ENCODE peak calls at places on chromosomes 2 and 18, in eight cellular contexts. X, O, Y, M, J, K, T and N are unnamed samples. For H3K4me1, the result is how much of the 10 kb centered on the place peaks cover.

GRCh38 chr18:61702007-61702406 is 190.8 kb downstream of the RNF152 start:
- DNase-seq in X (no peak), O (no peak), Y (no peak), M (no peak), J (no peak), K (no peak), T (no peak), N (no peak)

GRCh38 chr18:70337139-70337972 is 48.5 kb downstream of the SOCS6 start:
- DNase-seq in X (peak), O (peak), Y (no peak), M (no peak), J (peak), K (peak), T (peak), N (peak)

GRCh38 chr2:173584000-173584399 is 229.3 kb downstream of the CDCA7 start:
- DNase-seq in X (no peak), O (no peak), Y (no peak), M (no peak), J (no peak), K (no peak), T (no peak), N (no peak)

GRCh38 chr2:102285368-102285767 is 26.0 kb upstream of the IL1RL1 start:
- DNase-seq in X (no peak), O (no peak), Y (no peak), M (no peak), J (no peak), K (no peak), T (no peak), N (no peak)

GRCh38 chr2:34474646-34475045 is 875.5 kb upstream of the FAM98A start:
- DNase-seq in X (no peak), O (no peak), Y (no peak), M (no peak), J (no peak), K (no peak), T (no peak), N (no peak)

GRCh38 chr2:132550285-132550684 is 119.7 kb downstream of the LYPD1 start:
- DNase-seq in X (no peak), O (no peak), Y (no peak), M (no peak), J (no peak), K (no peak), T (no peak), N (no peak)

GRCh38 chr18:31679133-31679731 is 5.1 kb downstream of the B4GALT6 start:
- DNase-seq in X (peak), O (no peak), Y (no peak), M (no peak), J (no peak), K (no peak), T (peak), N (no peak)

GRCh38 chr2:26559556-26559955 is 81.6 kb downstream of the CIB4 start:
- DNase-seq in X (no peak), O (no peak), Y (no peak), M (no peak), J (no peak), K (peak), T (no peak), N (peak)

GRCh38 chr2:28613616-28614501 is 118.0 kb downstream of the PLB1 start:
- DNase-seq in X (no peak), O (no peak), Y (no peak), M (no peak), J (no peak), K (no peak), T (no peak), N (no peak)

GRCh38 chr2:37377187-37377532 is 32.7 kb downstream of the QPCT start:
- DNase-seq in X (no peak), O (no peak), Y (no peak), M (peak), J (no peak), K (no peak), T (no peak), N (no peak)

GRCh38 chr18:47113796-47114540 is 36.3 kb downstream of the HDHD2 start:
- DNase-seq in X (no peak), O (peak), Y (no peak), M (no peak), J (no peak), K (no peak), T (no peak), N (no peak)
- H3K4me1 ChIP-seq in X (under half), O (under half), Y (under half), M (under half), J (under half), K (under half), T (under half), N (under half)

DNA sequence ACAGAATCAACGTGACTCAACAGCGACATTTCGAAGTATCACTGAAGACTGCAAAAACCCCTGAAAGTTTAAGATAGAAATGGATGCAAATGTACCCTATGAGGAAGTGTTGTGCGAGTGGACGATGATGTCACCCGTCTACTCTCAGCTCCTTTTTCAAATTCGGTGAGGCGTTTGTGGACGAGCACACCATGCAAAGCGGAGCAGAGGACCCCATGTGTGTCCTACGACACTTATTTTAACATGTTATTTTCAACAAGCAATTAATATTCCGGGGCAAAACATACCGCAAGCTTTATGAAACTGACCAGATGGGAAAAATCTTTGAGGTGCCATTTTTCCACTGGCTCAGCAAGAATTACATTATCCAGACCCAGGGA is 2.0 kb downstream of the PXDN start:
- DNase-seq in X (no peak), O (no peak), Y (no peak), M (no peak), J (no peak), K (no peak), T (no peak), N (peak)
- H3K4me1 ChIP-seq in X (under half), O (under half), Y (under half), M (under half), J (under half), K (under half), T (under half), N (under half)

DNA sequence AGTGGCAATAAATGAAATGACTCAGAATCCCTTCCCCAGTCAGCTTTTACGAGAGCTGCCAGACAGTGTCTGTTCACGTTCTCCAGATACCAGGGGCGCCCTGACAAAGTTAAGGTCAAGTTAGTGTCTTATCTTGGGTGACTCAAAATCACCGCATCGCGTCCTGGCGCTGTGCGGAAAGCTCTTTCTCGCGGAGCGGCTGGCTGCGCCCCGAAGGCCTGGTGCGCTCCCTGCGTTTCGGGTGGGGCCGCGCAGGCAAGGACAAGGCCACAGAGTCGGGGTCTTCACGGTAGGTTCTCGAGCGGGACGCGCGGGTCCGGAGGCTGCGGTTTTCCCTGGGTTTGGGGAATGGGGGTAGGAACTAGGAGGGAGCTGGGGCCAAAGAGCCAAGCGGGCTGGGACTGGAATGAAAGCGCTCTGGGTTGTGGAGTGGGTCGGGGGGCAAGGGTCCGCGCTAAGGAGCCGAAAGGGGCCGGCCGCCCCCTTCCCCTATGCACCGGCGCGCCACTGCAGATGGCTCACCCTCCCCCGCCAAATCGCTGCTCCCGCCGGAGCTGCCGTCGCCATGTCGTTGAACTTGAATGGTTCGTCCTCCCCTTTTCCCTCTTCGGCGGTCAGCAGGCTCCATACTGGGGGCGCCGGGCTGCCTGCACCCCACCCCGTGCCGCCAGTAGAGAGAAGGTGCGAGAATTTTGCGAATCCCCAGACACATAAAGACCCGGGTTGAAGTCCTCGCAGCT is 2.6 kb upstream of the HOXD11 start:
- DNase-seq in X (peak), O (no peak), Y (no peak), M (no peak), J (no peak), K (peak), T (no peak), N (peak)
- H3K4me1 ChIP-seq in X (under half), O (under half), Y (under half), M (half or more), J (under half), K (under half), T (under half), N (under half)

GRCh38 chr2:80530442-80531064 is 226.0 kb upstream of the LRRTM1 start:
- DNase-seq in X (no peak), O (no peak), Y (no peak), M (no peak), J (no peak), K (no peak), T (no peak), N (no peak)
- H3K4me1 ChIP-seq in X (under half), O (under half), Y (under half), M (under half), J (under half), K (under half), T (under half), N (under half)

GRCh38 chr2:1973636-1974035 is 229.3 kb upstream of the PXDN start:
- DNase-seq in X (no peak), O (no peak), Y (no peak), M (no peak), J (no peak), K (no peak), T (no peak), N (no peak)
- H3K4me1 ChIP-seq in X (under half), O (under half), Y (under half), M (under half), J (under half), K (under half), T (under half), N (under half)

DNA sequence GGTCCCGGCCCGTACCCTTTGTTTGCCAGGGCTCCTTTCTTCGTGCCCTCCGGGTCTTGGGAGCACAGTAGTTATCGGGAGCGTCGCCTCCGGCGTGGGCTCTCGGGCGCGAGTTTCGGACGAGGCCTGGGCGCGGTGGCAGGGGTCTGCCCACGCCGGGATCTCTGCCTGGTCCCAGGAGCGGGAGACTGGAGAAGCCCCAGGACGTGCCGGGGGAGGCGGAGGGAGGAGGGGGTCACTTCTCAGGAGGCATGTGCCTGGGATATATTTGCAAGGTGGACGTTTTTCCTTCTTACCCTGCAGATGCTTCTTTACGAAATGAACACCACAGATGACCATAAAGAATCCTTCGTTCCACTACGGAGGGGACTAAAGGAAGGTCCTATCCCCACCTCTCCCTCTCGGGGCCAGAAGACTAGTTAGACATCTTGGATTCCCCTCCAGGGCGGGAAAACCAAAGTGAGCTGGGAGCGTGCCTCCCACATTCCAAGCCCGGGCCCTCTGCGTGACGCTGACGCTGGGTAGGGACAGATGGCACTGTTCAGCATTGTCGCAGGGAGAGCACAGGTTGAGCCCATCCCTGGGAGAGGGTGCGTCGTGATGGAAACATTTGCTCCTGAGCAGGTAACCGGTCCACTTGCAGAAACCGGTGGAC is 483 bp upstream of the FHL2 start:
- DNase-seq in X (no peak), O (no peak), Y (no peak), M (no peak), J (no peak), K (peak), T (no peak), N (peak)
- H3K4me1 ChIP-seq in X (under half), O (under half), Y (under half), M (under half), J (under half), K (under half), T (under half), N (under half)

DNA sequence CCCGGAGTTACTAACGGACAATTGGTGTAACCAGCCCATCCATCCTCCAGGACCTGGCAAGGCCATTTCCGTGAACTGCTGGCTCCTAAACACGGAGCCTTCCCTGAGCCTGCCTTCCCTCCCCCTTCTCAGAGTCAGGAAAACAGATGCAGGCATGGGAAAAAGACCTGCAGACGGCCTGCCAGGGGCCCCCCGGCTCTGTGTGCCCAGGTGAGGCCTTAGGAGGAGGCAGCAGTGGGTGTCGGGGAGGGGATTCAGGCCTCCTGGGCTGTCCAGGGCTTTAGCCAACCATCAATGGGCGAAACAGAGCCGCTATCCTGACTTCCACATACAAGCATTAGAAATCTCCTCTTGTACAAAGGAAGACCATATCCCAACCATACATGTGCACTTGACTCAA is 68.3 kb upstream of the BOD1L2 start:
- DNase-seq in X (no peak), O (no peak), Y (no peak), M (no peak), J (no peak), K (no peak), T (no peak), N (no peak)
- H3K4me1 ChIP-seq in X (under half), O (under half), Y (under half), M (under half), J (under half), K (under half), T (under half), N (under half)

GRCh38 chr2:134602666-134603065 is 116.1 kb downstream of the TMEM163 start:
- DNase-seq in X (no peak), O (no peak), Y (no peak), M (no peak), J (no peak), K (no peak), T (no peak), N (no peak)
- H3K4me1 ChIP-seq in X (under half), O (under half), Y (under half), M (under half), J (under half), K (under half), T (under half), N (under half)

DNA sequence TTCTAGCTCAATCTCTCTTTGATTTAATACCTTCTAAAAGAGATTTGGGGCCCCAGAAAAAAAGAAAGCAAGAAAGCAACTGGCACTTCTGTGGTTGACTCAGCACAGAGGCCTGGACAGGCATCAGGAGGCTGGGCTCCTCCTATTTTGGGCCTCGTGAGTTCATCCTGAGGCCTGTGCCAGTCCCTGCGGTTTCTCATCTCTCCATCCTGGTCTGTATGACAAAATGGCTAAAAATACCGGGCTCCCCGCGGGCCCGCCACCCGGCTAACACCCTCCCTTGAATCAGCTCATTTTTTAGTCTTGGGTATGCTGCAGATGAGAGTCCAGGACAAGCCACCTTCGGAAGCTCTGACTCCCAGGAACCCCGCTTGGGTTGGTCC is 62.3 kb upstream of the YWHAQ start:
- DNase-seq in X (no peak), O (no peak), Y (no peak), M (peak), J (no peak), K (no peak), T (no peak), N (peak)
- H3K4me1 ChIP-seq in X (under half), O (under half), Y (under half), M (under half), J (under half), K (under half), T (under half), N (under half)

GRCh38 chr2:105760639-105761337 is 16.1 kb downstream of the NCK2 start:
- DNase-seq in X (no peak), O (no peak), Y (no peak), M (no peak), J (no peak), K (no peak), T (no peak), N (no peak)
- H3K4me1 ChIP-seq in X (under half), O (under half), Y (half or more), M (under half), J (under half), K (under half), T (under half), N (under half)